ENCODE peak calls at places on chromosome 12, in ten cellular contexts. M, Z, D, Y, Q, K, V, R, X and C are unnamed samples.

GRCh38 chr12:66584673-66585072 is 94.2 kb downstream of the GRIP1 start:
- DNase-seq in M (no peak), Z (no peak), D (peak; percentile 53), Y (no peak), Q (no peak), K (no peak), V (no peak), R (no peak), X (no peak), C (peak; percentile 1)

GRCh38 chr12:56630180-56630632 is at the start of gene BAZ2A:
- DNase-seq in M (peak; percentile 58), Z (peak; percentile 79), D (peak; percentile 92), Y (peak; percentile 70), Q (peak; percentile 54), K (peak; percentile 87), V (no peak), R (peak; percentile 76), X (peak; percentile 94), C (peak; percentile 95)

GRCh38 chr12:105257321-105257728 is 21.4 kb upstream of the APPL2 start:
- DNase-seq in M (no peak), Z (no peak), D (no peak), Y (no peak), Q (no peak), K (no peak), V (no peak), R (no peak), X (no peak), C (peak; percentile 92)

GRCh38 chr12:116053479-116054195 is 223.9 kb downstream of the MED13L start:
- DNase-seq in M (no peak), Z (no peak), D (no peak), Y (no peak), Q (no peak), K (peak; percentile 53), V (no peak), R (no peak), X (no peak), C (peak; percentile 79)

GRCh38 chr12:20272171-20272570 is 96.2 kb upstream of the PDE3A start:
- DNase-seq in M (no peak), Z (no peak), D (no peak), Y (no peak), Q (no peak), K (no peak), V (no peak), R (no peak), X (no peak), C (no peak)

GRCh38 chr12:107448198-107448597 is 237.4 kb upstream of the PWP1 start:
- DNase-seq in M (no peak), Z (no peak), D (peak; percentile 34), Y (no peak), Q (no peak), K (no peak), V (no peak), R (no peak), X (no peak), C (peak; percentile 49)

GRCh38 chr12:132649226-132649945 is 30.8 kb downstream of the P2RX2 start:
- DNase-seq in M (no peak), Z (no peak), D (no peak), Y (no peak), Q (no peak), K (no peak), V (no peak), R (no peak), X (no peak), C (no peak)

GRCh38 chr12:116515674-116516073 is 43.5 kb upstream of the MAP1LC3B2 start:
- DNase-seq in M (no peak), Z (no peak), D (no peak), Y (no peak), Q (no peak), K (no peak), V (no peak), R (no peak), X (no peak), C (no peak)

GRCh38 chr12:128820723-128821432 is 2.9 kb downstream of the SLC15A4 start:
- DNase-seq in M (no peak), Z (no peak), D (no peak), Y (no peak), Q (no peak), K (no peak), V (no peak), R (no peak), X (no peak), C (no peak)

GRCh38 chr12:131699434-131699833 is 11.5 kb upstream of the SFSWAP start:
- DNase-seq in M (no peak), Z (no peak), D (no peak), Y (no peak), Q (no peak), K (no peak), V (no peak), R (no peak), X (no peak), C (peak; percentile 50)

GRCh38 chr12:92502417-92503028 is 200.3 kb upstream of the PLEKHG7 start:
- DNase-seq in M (no peak), Z (peak; percentile 32), D (peak; percentile 23), Y (no peak), Q (no peak), K (no peak), V (peak; percentile 90), R (no peak), X (no peak), C (no peak)

GRCh38 chr12:70660620-70661219 is 23.5 kb upstream of the PTPRB start:
- DNase-seq in M (no peak), Z (no peak), D (peak; percentile 21), Y (no peak), Q (no peak), K (no peak), V (no peak), R (no peak), X (no peak), C (peak; percentile 97)

GRCh38 chr12:107091989-107092641 is 1.2 kb downstream of the CRY1 start:
- DNase-seq in M (no peak), Z (peak; percentile 20), D (peak; percentile 94), Y (no peak), Q (peak; percentile 56), K (no peak), V (peak; percentile 21), R (peak; percentile 33), X (no peak), C (peak; percentile 95)

GRCh38 chr12:112239881-112240280 is 114.5 kb downstream of the TRAFD1 start:
- DNase-seq in M (no peak), Z (no peak), D (peak; percentile 23), Y (no peak), Q (no peak), K (no peak), V (no peak), R (no peak), X (no peak), C (no peak)

GRCh38 chr12:64240781-64241180 is 18.7 kb upstream of the KICS2 start:
- DNase-seq in M (no peak), Z (no peak), D (no peak), Y (no peak), Q (no peak), K (no peak), V (no peak), R (no peak), X (no peak), C (peak; percentile 28)

GRCh38 chr12:67068204-67068731 is 200.9 kb upstream of the CAND1 start:
- DNase-seq in M (no peak), Z (peak; percentile 1), D (peak; percentile 63), Y (no peak), Q (peak; percentile 34), K (no peak), V (no peak), R (no peak), X (no peak), C (no peak)

GRCh38 chr12:103498990-103499389 is 3.2 kb upstream of the C12orf42 start:
- DNase-seq in M (no peak), Z (no peak), D (no peak), Y (no peak), Q (no peak), K (no peak), V (no peak), R (no peak), X (no peak), C (no peak)

GRCh38 chr12:118059645-118060275 is 1.2 kb downstream of the WSB2 start:
- DNase-seq in M (no peak), Z (no peak), D (peak; percentile 54), Y (no peak), Q (peak; percentile 18), K (no peak), V (no peak), R (no peak), X (no peak), C (peak; percentile 47)

GRCh38 chr12:6563448-6564050 is 4.5 kb downstream of the NOP2 start:
- DNase-seq in M (peak; percentile 59), Z (peak; percentile 71), D (peak; percentile 81), Y (peak; percentile 34), Q (peak; percentile 8), K (peak; percentile 56), V (no peak), R (peak; percentile 17), X (peak; percentile 75), C (peak; percentile 65)